ENCODE peak calls at places on chromosomes 4 and X, in ten cellular contexts. G is HEK293T; B is activated T-helper 1 cell treated with Interleukin-2 at 50 U/mL for 16 hours; X is NAMALWA; M is NCI-H1694; Q is T47D; O is stimulated activated CD8-positive, alpha-beta memory T cell treated with anti-CD3 and anti-CD28 coated beads, Interleukin-7, amount 100 ng/mL, for 1 hour; T is kidney tubule cell; Y is fibroblast of villous mesenchyme; Z is cardiac fibroblast. E is an unnamed sample.

GRCh38 chr4:8472689-8473197 is 32.2 kb downstream of the TRMT44 start:
- DNase-seq in Q (no peak), M (no peak), Y (peak), O (no peak), T (peak), B (no peak), X (no peak), G (no peak), Z (peak), E (peak)

GRCh38 chr4:114317564-114317963 is 281.0 kb upstream of the UGT8 start:
- DNase-seq in M (no peak), Q (no peak), O (no peak), T (no peak), B (no peak), Z (no peak), G (no peak), X (no peak), Y (no peak), E (no peak)

GRCh38 chrX:78708830-78709229 is 38.7 kb upstream of the LPAR4 start:
- DNase-seq in O (no peak), M (no peak), B (no peak), G (no peak), Z (no peak), Y (no peak), T (no peak), Q (no peak), X (no peak), E (no peak)

GRCh38 chr4:41213563-41214157 is 682 bp downstream of the APBB2 start:
- DNase-seq in O (no peak), M (no peak), Q (peak), B (no peak), Y (no peak), X (peak), G (peak), Z (no peak), T (peak), E (no peak)

GRCh38 chrX:154730271-154730883 is 20.5 kb downstream of the GAB3 start:
- DNase-seq in O (no peak), Q (peak), Y (peak), T (peak), G (no peak), M (no peak), B (no peak), Z (peak), X (no peak), E (peak)

GRCh38 chr4:29805245-29805644 is 914.9 kb upstream of the PCDH7 start:
- DNase-seq in T (no peak), Z (no peak), M (no peak), O (no peak), B (no peak), X (peak), Y (no peak), G (peak), Q (peak), E (peak)

GRCh38 chrX:47361538-47362511 is 8.6 kb upstream of the ZNF157 start:
- DNase-seq in T (peak), O (peak), Z (peak), M (peak), G (peak), Y (peak), X (peak), Q (peak), B (no peak), E (peak)

GRCh38 chr4:73127839-73128448 is 58.4 kb upstream of the COX18 start:
- DNase-seq in X (peak), Q (peak), B (no peak), T (peak), M (no peak), O (no peak), G (peak), Z (peak), Y (peak), E (no peak)

GRCh38 chr4:88761861-88762523 is 64.4 kb upstream of the NAP1L5 start:
- DNase-seq in Y (no peak), X (no peak), B (no peak), O (no peak), Z (no peak), G (no peak), T (no peak), M (no peak), Q (no peak), E (no peak)

GRCh38 chrX:134813697-134814096 is 155.4 kb upstream of the PLAC1 start:
- DNase-seq in X (no peak), Z (peak), Y (no peak), B (no peak), Q (no peak), G (no peak), O (no peak), M (no peak), T (no peak), E (no peak)

GRCh38 chr4:82515705-82516104 is 46.1 kb downstream of the TMEM150C start:
- DNase-seq in T (peak), G (no peak), Z (peak), Y (peak), O (no peak), X (no peak), B (no peak), Q (peak), M (no peak), E (no peak)

GRCh38 chr4:94732358-94732698 is 25.4 kb upstream of the BMPR1B start:
- DNase-seq in G (no peak), B (no peak), Z (no peak), T (no peak), X (no peak), M (no peak), Q (no peak), Y (no peak), O (no peak), E (no peak)

GRCh38 chrX:136880003-136880451 is 498 bp downstream of the RBMX start:
- DNase-seq in Y (peak), Q (peak), X (peak), M (no peak), T (peak), B (peak), G (no peak), Z (peak), O (peak), E (no peak)

E was measured in NCI-H226.